ENCODE peak calls at places on chromosome 12, in seven cellular contexts. One of them, this sample, is unnamed.

GRCh38 chr12:132310181-132311040 is 19.0 kb downstream of the GALNT9 start:
- DNase-seq in mesendoderm: no peak
- DNase-seq in aorta: peak; percentile 17
- DNase-seq in MM.1S: no peak
- DNase-seq in stomach: no peak
- DNase-seq in heart left ventricle: no peak
- DNase-seq in sciatic nerve: no peak
- DNase-seq in this sample: no peak

GRCh38 chr12:99271071-99271470 is 376.5 kb upstream of the GARIN6 start:
- DNase-seq in sciatic nerve: no peak
- DNase-seq in aorta: no peak
- DNase-seq in MM.1S: no peak
- DNase-seq in stomach: no peak
- DNase-seq in heart left ventricle: no peak
- DNase-seq in mesendoderm: peak; percentile 40
- DNase-seq in this sample: no peak

GRCh38 chr12:8687846-8688601 is 9.8 kb upstream of the RIMKLB start:
- DNase-seq in sciatic nerve: no peak
- DNase-seq in aorta: peak; percentile 77
- DNase-seq in stomach: no peak
- DNase-seq in mesendoderm: peak; percentile 84
- DNase-seq in MM.1S: no peak
- DNase-seq in heart left ventricle: peak; percentile 33
- DNase-seq in this sample: peak; percentile 69

GRCh38 chr12:6373022-6373787 is 2.2 kb downstream of the SCNN1A start:
- DNase-seq in aorta: peak; percentile 20
- DNase-seq in stomach: peak; percentile 44
- DNase-seq in mesendoderm: no peak
- DNase-seq in sciatic nerve: peak; percentile 27
- DNase-seq in MM.1S: no peak
- DNase-seq in heart left ventricle: no peak
- DNase-seq in this sample: no peak

GRCh38 chr12:56522486-56523193 is 1.0 kb downstream of the RBMS2 start:
- DNase-seq in sciatic nerve: no peak
- DNase-seq in stomach: no peak
- DNase-seq in mesendoderm: peak; percentile 69
- DNase-seq in MM.1S: no peak
- DNase-seq in heart left ventricle: no peak
- DNase-seq in aorta: no peak
- DNase-seq in this sample: no peak

GRCh38 chr12:57012600-57013465 is 3.5 kb downstream of the TAC3 start:
- DNase-seq in mesendoderm: peak; percentile 24
- DNase-seq in sciatic nerve: peak; percentile 34
- DNase-seq in heart left ventricle: no peak
- DNase-seq in MM.1S: no peak
- DNase-seq in stomach: no peak
- DNase-seq in aorta: no peak
- DNase-seq in this sample: no peak

GRCh38 chr12:64077922-64078321 is 144.2 kb downstream of the KICS2 start:
- DNase-seq in aorta: no peak
- DNase-seq in stomach: no peak
- DNase-seq in heart left ventricle: no peak
- DNase-seq in MM.1S: no peak
- DNase-seq in sciatic nerve: no peak
- DNase-seq in mesendoderm: peak; percentile 40
- DNase-seq in this sample: peak; percentile 47

GRCh38 chr12:96070670-96071279 is 35.4 kb upstream of the LTA4H start:
- DNase-seq in mesendoderm: peak; percentile 80
- DNase-seq in MM.1S: no peak
- DNase-seq in sciatic nerve: no peak
- DNase-seq in heart left ventricle: no peak
- DNase-seq in aorta: no peak
- DNase-seq in stomach: no peak
- DNase-seq in this sample: no peak

GRCh38 chr12:6873094-6874006 is at the start of gene SPSB2:
- DNase-seq in aorta: peak; percentile 100
- DNase-seq in MM.1S: peak; percentile 98
- DNase-seq in heart left ventricle: peak; percentile 98
- DNase-seq in sciatic nerve: peak; percentile 99
- DNase-seq in mesendoderm: peak; percentile 99
- DNase-seq in stomach: peak; percentile 99
- DNase-seq in this sample: peak; percentile 95

GRCh38 chr12:71888521-71888920 is 49.0 kb downstream of the TBC1D15 start:
- DNase-seq in stomach: no peak
- DNase-seq in MM.1S: no peak
- DNase-seq in heart left ventricle: no peak
- DNase-seq in sciatic nerve: no peak
- DNase-seq in mesendoderm: no peak
- DNase-seq in aorta: no peak
- DNase-seq in this sample: no peak

GRCh38 chr12:131458931-131459575 is 251.8 kb upstream of the SFSWAP start:
- DNase-seq in mesendoderm: no peak
- DNase-seq in aorta: no peak
- DNase-seq in MM.1S: no peak
- DNase-seq in sciatic nerve: no peak
- DNase-seq in stomach: peak; percentile 17
- DNase-seq in heart left ventricle: no peak
- DNase-seq in this sample: no peak

GRCh38 chr12:67442347-67442841 is 173.2 kb downstream of the CAND1 start:
- DNase-seq in mesendoderm: no peak
- DNase-seq in aorta: peak; percentile 47
- DNase-seq in stomach: no peak
- DNase-seq in sciatic nerve: no peak
- DNase-seq in heart left ventricle: peak; percentile 37
- DNase-seq in MM.1S: no peak
- DNase-seq in this sample: no peak

GRCh38 chr12:96120359-96121100 is 73.6 kb upstream of the ELK3 start:
- DNase-seq in aorta: peak; percentile 78
- DNase-seq in heart left ventricle: no peak
- DNase-seq in MM.1S: no peak
- DNase-seq in mesendoderm: peak; percentile 69
- DNase-seq in stomach: no peak
- DNase-seq in sciatic nerve: no peak
- DNase-seq in this sample: no peak

GRCh38 chr12:66708704-66709443 is 30.0 kb upstream of the GRIP1 start:
- DNase-seq in MM.1S: peak; percentile 65
- DNase-seq in stomach: no peak
- DNase-seq in mesendoderm: no peak
- DNase-seq in aorta: no peak
- DNase-seq in heart left ventricle: no peak
- DNase-seq in sciatic nerve: no peak
- DNase-seq in this sample: no peak

This sample was measured in SW 1271.